ENCODE peak calls at places on chromosomes 11 and 22, in seven cellular contexts. Q is fibroblast of villous mesenchyme, E is fibroblast of mammary gland, T is ascending aorta, G is HFF-Myc, J is cardiac fibroblast, X is epithelial cell of proximal tubule. M is an unnamed sample.

GRCh38 chr11:66847461-66848232 is 4.4 kb downstream of the RCE1 start:
- DNase-seq in Q (no peak), E (no peak), T (peak), G (no peak), J (no peak), X (no peak), M (peak)

GRCh38 chr22:23240639-23241389 is 60.5 kb downstream of the BCR start:
- DNase-seq in Q (no peak), E (no peak), T (no peak), G (no peak), J (peak), X (no peak), M (peak)

GRCh38 chr11:47348859-47349258 is 3.6 kb downstream of the MYBPC3 start:
- DNase-seq in Q (peak), E (peak), T (no peak), G (no peak), J (peak), X (no peak), M (peak)

GRCh38 chr11:821513-822371 is 3.0 kb downstream of the PNPLA2 start:
- DNase-seq in Q (no peak), E (no peak), T (no peak), G (no peak), J (no peak), X (no peak), M (no peak)

GRCh38 chr11:109037856-109038780 is 373.2 kb downstream of the DDX10 start:
- DNase-seq in Q (peak), E (peak), T (peak), G (no peak), J (peak), X (no peak), M (no peak)

GRCh38 chr11:66800720-66801428 is 42.4 kb upstream of the RCE1 start:
- DNase-seq in Q (no peak), E (no peak), T (no peak), G (no peak), J (no peak), X (no peak), M (no peak)

GRCh38 chr11:117042689-117043088 is 55.5 kb downstream of the SIK3 start:
- DNase-seq in Q (peak), E (no peak), T (no peak), G (no peak), J (no peak), X (no peak), M (no peak)

GRCh38 chr11:68313574-68314202 is 1.3 kb downstream of the LRP5 start:
- DNase-seq in Q (peak), E (peak), T (no peak), G (peak), J (no peak), X (no peak), M (peak)

GRCh38 chr22:33401291-33401690 is 343.1 kb upstream of the SYN3 start:
- DNase-seq in Q (no peak), E (peak), T (no peak), G (no peak), J (no peak), X (no peak), M (no peak)

GRCh38 chr11:18696638-18697225 is 1.8 kb upstream of the TMEM86A start:
- DNase-seq in Q (no peak), E (peak), T (no peak), G (no peak), J (no peak), X (peak), M (no peak)

GRCh38 chr11:47234669-47235075 is 13.9 kb downstream of the ACP2 start:
- DNase-seq in Q (peak), E (peak), T (no peak), G (no peak), J (peak), X (no peak), M (no peak)

GRCh38 chr11:118634435-118635236 is 27.2 kb downstream of the PHLDB1 start:
- DNase-seq in Q (peak), E (peak), T (peak), G (no peak), J (peak), X (no peak), M (peak)

GRCh38 chr22:22787805-22788459 is 99.7 kb upstream of the IGLL5 start:
- DNase-seq in Q (peak), E (peak), T (no peak), G (peak), J (peak), X (no peak), M (peak)

GRCh38 chr11:4134844-4135243 is 40.2 kb downstream of the RRM1 start:
- DNase-seq in Q (peak), E (peak), T (no peak), G (no peak), J (peak), X (peak), M (no peak)

GRCh38 chr11:88454881-88455280 is 117.3 kb upstream of the CTSC start:
- DNase-seq in Q (peak), E (peak), T (no peak), G (no peak), J (no peak), X (no peak), M (no peak)

GRCh38 chr11:86696451-86696850 is 24.0 kb upstream of the ME3 start:
- DNase-seq in Q (no peak), E (no peak), T (no peak), G (no peak), J (no peak), X (no peak), M (no peak)

GRCh38 chr11:64598797-64599697 is 8.0 kb downstream of the SLC22A12 start:
- DNase-seq in Q (no peak), E (no peak), T (no peak), G (no peak), J (no peak), X (no peak), M (peak)

GRCh38 chr22:40436460-40437431 is 66.4 kb downstream of the SGSM3 start:
- DNase-seq in Q (peak), E (peak), T (no peak), G (no peak), J (peak), X (peak), M (peak)
- H3K4me3 ChIP-seq in Q (peak), E (no peak), T (peak), G (no peak), J (no peak), X (no peak), M (no peak)

GRCh38 chr11:2445107-2445947 is 519 bp downstream of the KCNQ1 start:
- DNase-seq in Q (no peak), E (no peak), T (no peak), G (no peak), J (no peak), X (no peak), M (peak)
- H3K4me3 ChIP-seq in Q (no peak), E (no peak), T (peak), G (no peak), J (no peak), X (no peak), M (peak)

DNA sequence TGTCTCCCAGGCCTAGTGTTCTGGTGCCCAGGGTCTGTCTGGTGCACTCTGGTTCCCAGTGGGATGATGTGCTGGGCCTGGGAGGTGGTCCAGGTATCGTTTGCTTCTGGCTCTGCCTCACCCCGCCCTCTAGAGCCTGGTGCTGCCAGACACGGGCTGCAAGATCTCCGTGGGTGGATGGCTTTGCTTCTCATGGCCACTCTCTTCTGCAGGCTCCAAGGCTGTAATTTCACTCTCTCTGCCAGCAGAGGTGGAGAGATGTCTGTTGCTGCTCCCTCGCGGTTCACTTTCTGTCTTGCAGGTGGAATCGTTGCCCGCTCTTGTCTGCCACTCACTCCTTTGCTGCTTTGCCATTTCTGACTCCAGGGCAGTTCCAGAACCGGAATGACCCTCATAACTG is 13.4 kb downstream of the NADSYN1 start:
- DNase-seq in Q (no peak), E (no peak), T (no peak), G (no peak), J (no peak), X (no peak), M (no peak)
- H3K4me3 ChIP-seq in Q (no peak), E (no peak), T (no peak), G (no peak), J (no peak), X (no peak), M (no peak)

GRCh38 chr11:134410766-134411165 is 1.3 kb downstream of the B3GAT1 start:
- DNase-seq in Q (no peak), E (no peak), T (no peak), G (no peak), J (no peak), X (no peak), M (no peak)
- H3K4me3 ChIP-seq in Q (no peak), E (no peak), T (peak), G (no peak), J (no peak), X (no peak), M (peak)

DNA sequence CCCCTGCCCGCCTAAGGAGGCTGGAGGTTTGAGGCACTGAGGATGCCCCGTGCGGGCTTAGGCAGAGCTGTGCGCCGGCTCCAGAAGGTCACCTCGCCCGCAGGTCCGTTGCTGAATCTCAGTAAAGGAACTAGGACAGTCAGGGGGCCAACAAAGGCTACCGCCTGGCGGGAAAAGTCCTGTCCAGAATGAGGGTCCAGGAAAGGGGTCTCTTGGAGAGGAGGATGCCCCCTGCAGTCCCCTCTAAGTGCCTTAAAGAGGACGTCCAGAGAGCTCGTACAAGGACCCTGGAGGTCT is 549 bp downstream of the PVALB start:
- DNase-seq in Q (no peak), E (no peak), T (no peak), G (no peak), J (no peak), X (no peak), M (peak)
- H3K4me3 ChIP-seq in Q (no peak), E (no peak), T (no peak), G (no peak), J (no peak), X (no peak), M (peak)

GRCh38 chr11:32088117-32088941 is 2.5 kb upstream of the RCN1 start:
- DNase-seq in Q (peak), E (peak), T (peak), G (peak), J (peak), X (peak), M (no peak)

GRCh38 chr11:32082346-32082986 is 8.4 kb upstream of the RCN1 start:
- DNase-seq in Q (no peak), E (no peak), T (no peak), G (no peak), J (no peak), X (no peak), M (no peak)

GRCh38 chr11:32092581-32093170 is 1.8 kb downstream of the RCN1 start:
- DNase-seq in Q (no peak), E (no peak), T (no peak), G (no peak), J (no peak), X (no peak), M (peak)

GRCh38 chr11:32090774-32091370 is at the start of gene RCN1:
- DNase-seq in Q (peak), E (peak), T (peak), G (no peak), J (peak), X (no peak), M (peak)

DNA sequence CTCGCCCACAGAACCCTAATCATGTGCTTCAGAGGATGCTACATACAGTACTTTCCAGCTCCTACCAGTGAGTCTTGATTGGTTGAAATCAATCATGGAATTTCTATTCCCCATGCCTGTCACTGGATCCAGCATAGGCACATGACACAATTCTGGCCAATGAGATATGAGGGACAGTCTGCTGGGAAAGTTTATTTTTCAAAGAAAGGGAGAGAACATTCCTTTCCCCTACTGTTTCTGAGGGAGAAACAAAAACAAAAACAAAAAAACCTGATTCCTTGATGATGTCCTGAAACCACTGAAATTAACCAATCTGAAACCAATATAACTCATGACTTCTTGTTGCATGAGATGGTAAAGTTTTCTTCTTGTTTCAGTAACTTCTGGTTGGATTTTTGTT is 3.3 kb upstream of the RCN1 start:
- DNase-seq in Q (peak), E (peak), T (no peak), G (no peak), J (peak), X (peak), M (no peak)
- H3K4me3 ChIP-seq in Q (peak), E (no peak), T (no peak), G (no peak), J (peak), X (no peak), M (no peak)

DNA sequence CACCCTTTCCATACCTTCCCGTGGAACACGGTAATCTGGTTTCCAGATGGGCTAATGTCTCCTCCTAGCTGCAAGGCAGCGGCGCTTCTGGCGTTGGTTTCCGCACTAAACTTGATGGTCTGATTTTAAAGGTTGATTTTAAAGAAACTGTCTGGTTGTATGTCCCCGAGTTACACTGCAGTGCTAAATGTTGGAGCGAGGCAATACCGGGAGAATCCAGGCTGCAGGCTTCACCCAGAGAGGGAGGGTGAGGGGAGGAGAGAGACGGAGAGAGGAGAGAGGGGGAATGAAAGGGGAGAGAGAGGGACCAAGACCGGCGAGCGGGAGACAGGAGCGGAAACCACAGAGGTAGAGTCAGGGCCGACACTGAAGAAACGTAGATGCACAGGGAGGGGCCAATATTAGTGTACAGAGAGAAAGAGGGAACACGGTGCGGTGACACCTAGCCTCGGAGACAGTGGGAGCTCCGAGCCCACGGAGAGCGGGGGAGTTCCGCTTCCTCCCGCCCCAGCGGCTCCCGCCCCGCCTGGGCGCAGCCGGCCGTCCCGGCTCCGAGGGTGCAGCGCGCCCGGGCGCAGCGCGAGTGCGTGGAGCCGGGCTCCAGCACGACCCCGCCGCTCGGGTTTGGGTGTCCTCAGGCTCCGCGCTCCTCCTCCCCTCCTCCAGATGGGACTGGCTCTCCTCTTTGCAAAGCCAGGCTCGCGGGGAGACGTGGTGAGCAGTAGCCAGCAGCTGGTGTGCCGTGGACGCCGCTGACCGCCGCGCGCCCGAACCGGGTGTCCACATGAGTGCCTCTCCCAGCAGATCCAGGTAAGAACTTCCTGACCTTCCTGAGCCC is 71.9 kb upstream of the GRAMD1B start:
- DNase-seq in Q (peak), E (peak), T (no peak), G (no peak), J (peak), X (no peak), M (peak)
- H3K4me3 ChIP-seq in Q (no peak), E (no peak), T (peak), G (peak), J (peak), X (peak), M (peak)

GRCh38 chr11:31802609-31802989 is 8.5 kb downstream of the PAX6 start:
- DNase-seq in Q (no peak), E (no peak), T (no peak), G (no peak), J (no peak), X (no peak), M (peak)

GRCh38 chr11:31805037-31805628 is 6.0 kb downstream of the PAX6 start:
- DNase-seq in Q (no peak), E (no peak), T (no peak), G (no peak), J (no peak), X (no peak), M (peak)

GRCh38 chr11:31804439-31805036 is 6.6 kb downstream of the PAX6 start:
- DNase-seq in Q (no peak), E (no peak), T (no peak), G (no peak), J (no peak), X (no peak), M (peak)

GRCh38 chr11:31802990-31803812 is 7.9 kb downstream of the PAX6 start:
- DNase-seq in Q (no peak), E (no peak), T (no peak), G (no peak), J (no peak), X (no peak), M (peak)

GRCh38 chr11:31803813-31804438 is 7.2 kb downstream of the PAX6 start:
- DNase-seq in Q (no peak), E (no peak), T (no peak), G (no peak), J (no peak), X (no peak), M (peak)
- H3K4me3 ChIP-seq in Q (no peak), E (no peak), T (peak), G (no peak), J (no peak), X (peak), M (no peak)

M was measured in H7.